ENCODE peak calls at places on chromosomes 6 and 20, in four cellular contexts. One of them, this sample, is unnamed.
A peak's percentile ranks its signal among the peaks of the same experiment; 100 is the strongest.

GRCh38 chr20:4217349-4217761 is 202.0 kb upstream of the RNF24 start:
- DNase-seq in IMR-90: no peak
- DNase-seq in H1: no peak
- DNase-seq in mesendoderm: peak; percentile 68
- DNase-seq in this sample: peak; percentile 52

GRCh38 chr6:32609731-32610640 is 20.3 kb upstream of the HLA-DRB1 start:
- DNase-seq in IMR-90: peak; percentile 92
- DNase-seq in mesendoderm: peak; percentile 98
- DNase-seq in H1: peak; percentile 58
- DNase-seq in this sample: peak; percentile 95

GRCh38 chr6:104862456-104862855 is 2.7 kb upstream of the HACE1 start:
- DNase-seq in IMR-90: peak; percentile 96
- DNase-seq in mesendoderm: no peak
- DNase-seq in H1: no peak
- DNase-seq in this sample: no peak

GRCh38 chr6:89963391-89963790 is 69.1 kb downstream of the GJA10 start:
- DNase-seq in H1: no peak
- DNase-seq in mesendoderm: no peak
- DNase-seq in IMR-90: peak; percentile 17
- DNase-seq in this sample: no peak

GRCh38 chr6:1009041-1009440 is 302.9 kb upstream of the FOXQ1 start:
- DNase-seq in IMR-90: no peak
- DNase-seq in mesendoderm: no peak
- DNase-seq in H1: no peak
- DNase-seq in this sample: no peak

GRCh38 chr6:41336824-41337223 is 1.4 kb downstream of the NCR2 start:
- DNase-seq in H1: no peak
- DNase-seq in IMR-90: no peak
- DNase-seq in mesendoderm: no peak
- DNase-seq in this sample: no peak

GRCh38 chr20:2593756-2594155 is 57.4 kb downstream of the TMC2 start:
- DNase-seq in H1: no peak
- DNase-seq in IMR-90: no peak
- DNase-seq in mesendoderm: no peak
- DNase-seq in this sample: no peak

GRCh38 chr20:42319614-42320013 is 701.4 kb upstream of the CHD6 start:
- DNase-seq in IMR-90: no peak
- DNase-seq in mesendoderm: no peak
- DNase-seq in H1: no peak
- DNase-seq in this sample: no peak

GRCh38 chr6:56364482-56365313 is 117.3 kb upstream of the COL21A1 start:
- DNase-seq in IMR-90: peak; percentile 78
- DNase-seq in mesendoderm: no peak
- DNase-seq in H1: no peak
- DNase-seq in this sample: no peak

GRCh38 chr6:160077526-160077925 is 44.1 kb upstream of the SLC22A1 start:
- DNase-seq in H1: no peak
- DNase-seq in IMR-90: peak; percentile 71
- DNase-seq in mesendoderm: no peak
- DNase-seq in this sample: no peak

GRCh38 chr6:145838305-145838704 is 23.7 kb upstream of the FBXO30 start:
- DNase-seq in mesendoderm: no peak
- DNase-seq in IMR-90: no peak
- DNase-seq in H1: no peak
- DNase-seq in this sample: no peak

GRCh38 chr6:124470803-124471202 is 491.4 kb upstream of the RNF217 start:
- DNase-seq in H1: no peak
- DNase-seq in mesendoderm: no peak
- DNase-seq in IMR-90: no peak
- DNase-seq in this sample: no peak

GRCh38 chr20:47785900-47786762 is 850 bp upstream of the SULF2 start:
- DNase-seq in mesendoderm: peak; percentile 80
- DNase-seq in IMR-90: peak; percentile 71
- DNase-seq in H1: peak; percentile 75
- DNase-seq in this sample: peak; percentile 67

GRCh38 chr6:76774750-76775396 is 688.4 kb downstream of the HTR1B start:
- DNase-seq in mesendoderm: peak; percentile 21
- DNase-seq in IMR-90: no peak
- DNase-seq in H1: no peak
- DNase-seq in this sample: no peak

GRCh38 chr20:3101737-3102574 is 17.4 kb upstream of the AVP start:
- DNase-seq in H1: no peak
- DNase-seq in IMR-90: no peak
- DNase-seq in mesendoderm: no peak
- DNase-seq in this sample: no peak

GRCh38 chr6:166815629-166816028 is 140.7 kb downstream of the RNASET2 start:
- DNase-seq in mesendoderm: peak; percentile 7
- DNase-seq in IMR-90: no peak
- DNase-seq in H1: no peak
- DNase-seq in this sample: no peak
- H3K4me1 ChIP-seq in mesendoderm: no peaks in the 10 kb centered on the region
- H3K4me1 ChIP-seq in IMR-90: no peaks in the 10 kb centered on the region
- H3K4me1 ChIP-seq in H1: no peaks in the 10 kb centered on the region
- H3K4me1 ChIP-seq in this sample: no peaks in the 10 kb centered on the region

GRCh38 chr6:122178988-122179387 is 220.5 kb upstream of the HSF2 start:
- DNase-seq in IMR-90: no peak
- DNase-seq in mesendoderm: no peak
- DNase-seq in H1: no peak
- DNase-seq in this sample: no peak
- H3K56ac ChIP-seq in IMR-90: no peak overlapping the region
- H3K56ac ChIP-seq in mesendoderm: no peak overlapping the region
- H3K56ac ChIP-seq in H1: no peak overlapping the region
- H3K56ac ChIP-seq in this sample: no peak overlapping the region

DNA sequence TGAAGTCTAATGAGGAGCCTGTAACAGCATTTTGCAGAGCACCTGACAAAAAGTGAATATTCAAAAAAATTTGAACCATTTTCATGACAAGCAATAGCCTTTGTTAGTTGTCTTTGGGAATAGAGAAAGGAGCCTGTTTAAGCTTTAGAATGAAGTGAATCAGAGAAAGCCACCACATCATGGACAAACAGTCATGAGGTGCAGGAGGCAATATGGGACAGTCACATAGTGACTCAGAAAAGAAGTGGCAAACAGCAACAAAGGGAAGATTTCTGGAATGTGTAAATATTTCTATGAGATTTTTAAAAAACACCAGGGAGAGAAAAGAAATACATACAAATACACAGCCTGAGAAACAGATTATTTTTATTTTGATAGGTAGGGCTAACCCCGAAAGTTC is 6.6 kb downstream of the KLHL31 start:
- DNase-seq in H1: no peak
- DNase-seq in mesendoderm: no peak
- DNase-seq in IMR-90: no peak
- DNase-seq in this sample: no peak
- H3K4me1 ChIP-seq in H1: no peaks in the 10 kb centered on the region
- H3K4me1 ChIP-seq in mesendoderm: no peaks in the 10 kb centered on the region
- H3K4me1 ChIP-seq in IMR-90: no peaks in the 10 kb centered on the region
- H3K4me1 ChIP-seq in this sample: no peaks in the 10 kb centered on the region

DNA sequence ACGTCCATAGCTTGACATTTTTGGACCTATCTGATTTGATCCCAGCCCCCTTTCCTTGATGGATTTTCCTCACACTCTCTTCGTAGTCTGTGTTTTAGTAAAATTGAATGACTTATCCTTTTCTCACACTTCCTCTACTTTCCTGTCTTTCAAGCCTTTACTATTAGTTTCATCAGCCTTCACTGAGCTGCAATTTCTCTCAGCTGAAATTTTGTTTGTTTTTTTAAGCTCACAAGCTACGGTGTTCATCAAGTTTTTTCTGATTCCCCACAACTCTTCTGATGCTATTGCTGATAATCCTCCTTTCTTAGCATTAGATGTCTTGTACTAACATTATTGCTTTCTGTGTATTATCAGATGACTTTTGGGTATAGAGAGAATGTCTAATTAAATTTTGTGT is 263.7 kb downstream of the TBX18 start:
- DNase-seq in H1: no peak
- DNase-seq in mesendoderm: no peak
- DNase-seq in IMR-90: no peak
- DNase-seq in this sample: no peak
- H3K56ac ChIP-seq in H1: no peak overlapping the region
- H3K56ac ChIP-seq in mesendoderm: no peak overlapping the region
- H3K56ac ChIP-seq in IMR-90: no peak overlapping the region
- H3K56ac ChIP-seq in this sample: no peak overlapping the region

DNA sequence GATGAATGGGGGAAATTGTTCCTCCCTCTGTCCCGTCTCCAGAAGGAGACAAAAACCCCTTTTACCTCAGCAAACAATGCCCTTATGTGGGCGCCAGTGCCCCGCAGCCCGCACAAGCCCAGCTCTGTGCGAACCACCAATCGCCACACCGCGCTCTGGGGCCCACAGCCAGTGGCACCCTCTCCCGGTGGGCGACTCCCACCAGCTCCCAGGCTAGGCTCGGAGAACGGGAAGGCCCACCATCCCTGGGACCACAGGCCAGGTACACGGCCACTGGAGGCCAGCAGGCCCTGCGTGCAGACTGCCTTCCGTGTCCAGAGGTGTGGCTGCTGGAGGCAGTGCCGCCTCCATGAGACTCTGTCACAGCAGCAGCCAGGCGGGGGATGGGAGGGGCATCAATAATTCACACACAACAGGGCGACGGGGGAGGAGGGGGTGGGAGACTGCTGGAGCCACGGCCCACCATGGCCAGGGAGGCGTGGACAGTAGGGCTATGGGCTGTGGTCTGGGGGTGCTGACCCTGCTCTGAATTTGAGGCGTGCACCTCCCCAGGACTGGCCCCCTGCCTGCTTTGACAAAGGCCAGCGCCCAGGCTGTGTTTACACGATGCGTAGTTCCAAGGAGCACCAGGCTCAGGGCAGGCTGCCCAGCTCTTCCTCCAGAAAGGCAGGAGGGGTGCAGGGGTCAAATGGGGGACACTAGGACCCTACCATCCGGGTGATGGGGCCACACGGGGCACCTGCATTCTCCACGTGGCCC is 105.7 kb downstream of the ASXL1 start:
- DNase-seq in mesendoderm: no peak
- DNase-seq in IMR-90: no peak
- DNase-seq in H1: no peak
- DNase-seq in this sample: no peak
- H3K4me1 ChIP-seq in mesendoderm: no peaks in the 10 kb centered on the region
- H3K4me1 ChIP-seq in IMR-90: peaks cover 27% of the 10 kb centered on the region
- H3K4me1 ChIP-seq in H1: peaks cover 9% of the 10 kb centered on the region
- H3K4me1 ChIP-seq in this sample: no peaks in the 10 kb centered on the region

DNA sequence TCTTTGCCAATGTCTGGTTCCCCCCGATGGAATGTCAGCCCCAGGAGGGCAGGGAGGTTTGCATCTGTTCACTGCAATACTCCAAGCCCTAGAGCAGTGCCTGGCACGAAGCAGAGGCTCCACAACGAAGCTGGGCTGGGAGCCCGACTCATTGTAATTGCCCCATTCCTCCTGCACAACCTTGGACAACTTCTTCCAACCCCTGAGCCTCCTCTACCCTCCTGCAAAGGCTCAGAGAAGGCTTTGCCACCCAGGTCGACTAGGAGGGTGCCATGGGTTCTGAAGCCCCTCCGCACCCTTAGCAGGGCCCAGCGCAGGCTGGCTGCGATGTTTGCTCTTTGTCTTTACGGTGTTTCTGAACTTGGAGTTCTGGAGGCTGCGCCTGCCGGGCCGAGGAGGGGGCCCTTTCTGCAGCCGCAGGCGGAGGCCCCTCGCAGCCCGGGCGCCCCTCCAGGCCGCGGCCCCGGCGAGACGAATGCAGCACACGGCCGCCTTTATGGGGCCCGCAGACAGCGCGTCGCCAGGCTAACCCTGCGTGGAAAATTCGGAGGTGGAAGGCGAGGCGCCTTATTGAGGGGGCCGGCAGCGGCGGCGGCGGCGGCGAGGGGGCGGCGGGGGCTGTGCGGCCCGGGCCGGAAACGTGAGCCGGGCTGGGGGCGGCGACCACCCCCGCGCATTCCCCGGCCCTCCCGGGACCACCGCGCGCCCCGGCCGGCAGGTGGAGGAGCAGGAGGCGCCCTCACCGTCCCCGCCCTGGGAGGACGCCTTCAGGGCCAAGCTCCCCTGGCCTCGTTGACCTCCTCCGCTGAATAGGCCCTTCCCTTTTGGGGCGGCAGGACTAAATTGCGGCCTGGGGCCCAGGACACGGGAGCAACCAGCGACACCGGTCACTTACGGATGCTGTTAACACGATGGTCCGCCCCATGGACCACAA is 27.0 kb downstream of the SNAI1 start:
- DNase-seq in H1: peak; percentile 69
- DNase-seq in IMR-90: no peak
- DNase-seq in mesendoderm: no peak
- DNase-seq in this sample: no peak
- H3K56ac ChIP-seq in H1: no peak overlapping the region
- H3K56ac ChIP-seq in IMR-90: no peak overlapping the region
- H3K56ac ChIP-seq in mesendoderm: peak overlapping the region; percentile 81
- H3K56ac ChIP-seq in this sample: no peak overlapping the region

GRCh38 chr6:34237722-34238506 is 1.2 kb downstream of the HMGA1 start:
- DNase-seq in mesendoderm: peak; percentile 63
- DNase-seq in IMR-90: peak; percentile 33
- DNase-seq in H1: peak; percentile 63
- DNase-seq in this sample: peak; percentile 49

GRCh38 chr6:34239240-34239825 is 2.7 kb downstream of the HMGA1 start:
- DNase-seq in mesendoderm: peak; percentile 36
- DNase-seq in H1: no peak
- DNase-seq in IMR-90: no peak
- DNase-seq in this sample: no peak

GRCh38 chr6:34237316-34237721 is 646 bp downstream of the HMGA1 start:
- DNase-seq in mesendoderm: no peak
- DNase-seq in IMR-90: no peak
- DNase-seq in H1: no peak
- DNase-seq in this sample: no peak

GRCh38 chr6:34239893-34240292 is 3.2 kb downstream of the HMGA1 start:
- DNase-seq in H1: no peak
- DNase-seq in IMR-90: no peak
- DNase-seq in mesendoderm: no peak
- DNase-seq in this sample: no peak

DNA sequence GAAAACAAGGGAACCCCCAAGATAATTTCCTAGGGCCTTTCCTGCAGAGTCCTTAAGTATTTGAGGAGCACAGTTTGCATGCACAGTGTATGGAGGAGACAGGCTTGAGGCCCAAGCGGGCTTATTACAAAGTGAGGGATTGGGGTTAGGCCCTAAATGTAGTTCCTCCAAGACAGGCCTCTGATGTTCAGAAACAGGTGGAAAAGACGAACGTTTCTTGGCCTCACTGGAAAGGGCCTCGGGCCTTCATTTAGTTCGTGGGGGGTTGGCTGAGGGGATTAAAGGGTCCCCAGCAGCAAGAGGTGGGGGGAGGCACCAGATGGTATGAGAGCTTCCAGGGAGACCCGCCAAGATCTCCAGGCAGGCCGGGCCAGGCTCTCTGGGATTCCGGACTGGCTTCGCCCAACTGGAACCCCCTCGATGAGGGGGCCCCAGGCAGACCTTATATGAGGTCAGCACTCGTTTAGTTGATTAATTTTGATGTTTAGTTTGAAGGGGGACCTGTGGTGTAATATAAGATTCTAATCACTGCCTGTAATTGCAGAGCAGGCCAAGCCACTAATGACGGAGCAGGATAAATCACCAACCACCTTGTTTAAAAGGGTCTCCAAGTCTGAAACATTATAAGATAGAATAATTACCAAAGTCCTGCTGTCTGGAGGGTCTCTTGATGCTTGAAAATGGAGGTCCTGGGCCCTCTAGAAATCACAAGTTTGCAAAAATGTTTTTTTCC is 2.0 kb downstream of the HMGA1 start:
- DNase-seq in IMR-90: no peak
- DNase-seq in mesendoderm: no peak
- DNase-seq in H1: no peak
- DNase-seq in this sample: no peak
- H3K4me1 ChIP-seq in IMR-90: peaks cover 31% of the 10 kb centered on the region
- H3K4me1 ChIP-seq in mesendoderm: peaks cover 16% of the 10 kb centered on the region
- H3K4me1 ChIP-seq in H1: peaks cover 34% of the 10 kb centered on the region
- H3K4me1 ChIP-seq in this sample: peaks cover 13% of the 10 kb centered on the region

This sample was measured in H9.